ENCODE peak calls at places on chromosome 12, in five cellular contexts. R is lung, C is SK-N-SH, E is suprapubic skin, I is GM23338. W is an unnamed sample.

GRCh38 chr12:58503731-58504520 is 416.4 kb downstream of the LRIG3 start:
- DNase-seq in C (no peak), I (no peak), E (no peak), R (no peak), W (no peak)

GRCh38 chr12:13368971-13369370 is 172.4 kb downstream of the EMP1 start:
- DNase-seq in C (no peak), E (no peak), I (no peak), R (no peak), W (peak; percentile 82)

GRCh38 chr12:122459211-122459610 is 36.7 kb upstream of the CLIP1 start:
- DNase-seq in E (peak; percentile 6), I (no peak), R (no peak), C (no peak), W (no peak)

GRCh38 chr12:85664429-85664828 is 171.8 kb downstream of the RASSF9 start:
- DNase-seq in C (no peak), I (no peak), E (no peak), R (no peak), W (no peak)

GRCh38 chr12:130031571-130032189 is 127.9 kb upstream of the TMEM132D start:
- DNase-seq in R (peak; percentile 43), C (peak; percentile 82), E (no peak), I (peak; percentile 81), W (peak; percentile 84)

GRCh38 chr12:10363922-10364838 is 25.7 kb downstream of the KLRK1 start:
- DNase-seq in C (no peak), R (no peak), I (no peak), E (no peak), W (no peak)

GRCh38 chr12:62799126-62799736 is 135.7 kb downstream of the PPM1H start:
- DNase-seq in R (peak; percentile 62), E (no peak), C (peak; percentile 81), I (peak; percentile 97), W (peak; percentile 73)

GRCh38 chr12:4267904-4268548 is 5.5 kb upstream of the CCND2 start:
- DNase-seq in C (no peak), R (no peak), E (no peak), I (no peak), W (no peak)

GRCh38 chr12:6632026-6632978 is 3.5 kb downstream of the LPAR5 start:
- DNase-seq in I (no peak), C (peak; percentile 43), R (no peak), E (no peak), W (peak; percentile 30)

GRCh38 chr12:89236748-89237428 is 115.4 kb downstream of the DUSP6 start:
- DNase-seq in E (no peak), I (no peak), C (no peak), R (no peak), W (no peak)

GRCh38 chr12:24679135-24679534 is 269.8 kb downstream of the BCAT1 start:
- DNase-seq in E (no peak), C (no peak), R (no peak), I (no peak), W (no peak)

GRCh38 chr12:93466625-93467350 is 526 bp upstream of the MRPL42 start:
- DNase-seq in E (no peak), C (no peak), R (no peak), I (no peak), W (no peak)

GRCh38 chr12:77720258-77720657 is 110.4 kb upstream of the NAV3 start:
- DNase-seq in E (no peak), R (no peak), I (peak; percentile 24), C (no peak), W (no peak)

GRCh38 chr12:45713108-45713507 is 16.4 kb upstream of the ARID2 start:
- DNase-seq in C (no peak), R (no peak), I (no peak), E (no peak), W (no peak)

GRCh38 chr12:69423037-69423905 is 46.9 kb upstream of the FRS2 start:
- DNase-seq in I (no peak), E (no peak), R (no peak), C (no peak), W (no peak)

GRCh38 chr12:27826076-27826475 is 46.0 kb upstream of the MANSC4 start:
- DNase-seq in R (no peak), E (no peak), C (no peak), I (no peak), W (no peak)

GRCh38 chr12:106112094-106112822 is 26.5 kb downstream of the NUAK1 start:
- DNase-seq in E (no peak), R (no peak), C (peak; percentile 34), I (no peak), W (no peak)

GRCh38 chr12:53222170-53223005 is 9.6 kb downstream of the RARG start:
- DNase-seq in C (peak; percentile 80), I (peak; percentile 32), E (no peak), R (no peak), W (no peak)

GRCh38 chr12:131860472-131861260 is 32.5 kb downstream of the MMP17 start:
- DNase-seq in E (no peak), C (peak; percentile 69), I (peak; percentile 81), R (peak; percentile 57), W (no peak)

GRCh38 chr12:127108360-127109215 is 1158.4 kb upstream of the TMEM132C start:
- DNase-seq in I (peak; percentile 59), C (peak; percentile 62), E (peak; percentile 81), R (peak; percentile 54), W (peak; percentile 62)

GRCh38 chr12:42129595-42130204 is 15.0 kb downstream of the GXYLT1 start:
- DNase-seq in C (peak; percentile 54), E (no peak), I (peak; percentile 79), R (no peak), W (peak; percentile 50)

GRCh38 chr12:30990316-30990715 is 63.8 kb downstream of the TSPAN11 start:
- DNase-seq in R (no peak), I (no peak), E (no peak), C (no peak), W (peak; percentile 83)

GRCh38 chr12:55966408-55967281 is at the start of gene CDK2:
- DNase-seq in C (peak; percentile 95), E (peak; percentile 99), R (peak; percentile 92), I (peak; percentile 98), W (peak; percentile 91)

GRCh38 chr12:58847876-58848600 is 72.3 kb downstream of the LRIG3 start:
- DNase-seq in C (no peak), E (no peak), I (no peak), R (no peak), W (no peak)

GRCh38 chr12:26193539-26193938 is 1.8 kb upstream of the SSPN start:
- DNase-seq in E (no peak), C (no peak), R (no peak), I (no peak), W (no peak)

GRCh38 chr12:23803547-23803946 is 145.9 kb downstream of the SOX5 start:
- DNase-seq in I (no peak), R (no peak), E (no peak), C (no peak), W (no peak)

GRCh38 chr12:67426067-67426466 is 156.9 kb downstream of the CAND1 start:
- DNase-seq in R (no peak), C (no peak), I (no peak), E (no peak), W (no peak)

GRCh38 chr12:70535896-70536374 is 101.3 kb downstream of the PTPRB start:
- DNase-seq in C (no peak), R (no peak), E (no peak), I (no peak), W (no peak)

GRCh38 chr12:58922849-58923248 is 2.5 kb upstream of the LRIG3 start:
- DNase-seq in I (no peak), C (no peak), R (no peak), E (no peak), W (no peak)

GRCh38 chr12:30197392-30198047 is 413.8 kb upstream of the TMTC1 start:
- DNase-seq in C (no peak), I (no peak), R (no peak), E (no peak), W (no peak)

GRCh38 chr12:57793920-57794319 is 11.3 kb downstream of the TSFM start:
- DNase-seq in C (no peak), R (no peak), E (no peak), I (no peak), W (no peak)

GRCh38 chr12:51891843-51892242 is 3.9 kb downstream of the ANKRD33 start:
- DNase-seq in R (no peak), I (no peak), E (no peak), C (no peak), W (no peak)
- TF ChIP-seq CTCF in R (peak; percentile 9), I (peak; percentile 64), E (peak; percentile 30), C (peak; percentile 61), W (no peak)

GRCh38 chr12:104172564-104172935 is 34.5 kb upstream of the NFYB start:
- DNase-seq in E (no peak), R (peak; percentile 22), I (no peak), C (no peak), W (peak; percentile 60)

GRCh38 chr12:104171785-104172563 is 34.0 kb upstream of the NFYB start:
- DNase-seq in C (peak; percentile 59), E (no peak), R (peak; percentile 29), I (peak; percentile 65), W (no peak)

GRCh38 chr12:104177336-104177662 is 38.3 kb upstream of the TXNRD1 start:
- DNase-seq in E (no peak), I (no peak), C (no peak), R (no peak), W (no peak)

GRCh38 chr12:104177663-104178501 is 37.7 kb upstream of the TXNRD1 start:
- DNase-seq in I (no peak), E (peak; percentile 83), R (peak; percentile 58), C (peak; percentile 27), W (no peak)

GRCh38 chr12:104175726-104176247 is 37.8 kb upstream of the NFYB start:
- DNase-seq in I (no peak), R (peak; percentile 22), E (no peak), C (no peak), W (no peak)
- H3K4me3 ChIP-seq in I (no peak overlapping the region), R (no peak overlapping the region), E (no peak overlapping the region), C (no peak overlapping the region), W (no peak overlapping the region)

GRCh38 chr12:124273630-124274029 is 21.3 kb upstream of the RFLNA start:
- DNase-seq in C (peak; percentile 59), R (no peak), I (peak; percentile 77), E (no peak), W (peak; percentile 90)
- TF ChIP-seq CTCF in C (peak; percentile 25), R (no peak), I (peak; percentile 35), E (no peak), W (peak; percentile 73)

GRCh38 chr12:40581889-40582288 is 110.3 kb upstream of the CNTN1 start:
- DNase-seq in I (no peak), R (no peak), E (no peak), C (no peak), W (no peak)

GRCh38 chr12:40586823-40587222 is 105.4 kb upstream of the CNTN1 start:
- DNase-seq in R (no peak), E (no peak), C (no peak), I (no peak), W (no peak)

GRCh38 chr12:40580346-40580745 is 111.9 kb upstream of the CNTN1 start:
- DNase-seq in I (no peak), R (no peak), E (no peak), C (no peak), W (no peak)

GRCh38 chr12:40584763-40585162 is 107.5 kb upstream of the CNTN1 start:
- DNase-seq in E (no peak), I (no peak), R (no peak), C (no peak), W (no peak)

DNA sequence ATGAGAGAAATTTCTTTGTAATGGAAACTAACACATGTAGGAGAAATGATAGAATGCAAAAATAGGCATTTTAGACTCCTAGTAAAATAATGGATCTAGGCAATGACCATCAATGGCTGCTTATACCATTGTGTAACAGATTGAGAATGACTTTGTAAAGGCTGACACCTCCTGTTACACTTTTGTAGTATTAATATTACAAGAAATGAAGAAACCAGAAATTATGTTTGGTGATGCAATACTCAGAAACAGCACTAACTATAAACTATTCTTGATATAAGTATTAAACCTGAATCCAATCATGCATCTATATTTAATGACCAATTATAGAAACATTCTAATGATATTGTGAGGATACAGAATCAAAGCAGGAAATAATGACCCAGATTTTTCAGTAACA is 108.5 kb upstream of the CNTN1 start:
- DNase-seq in R (no peak), E (no peak), I (no peak), C (no peak), W (no peak)
- H3K4me3 ChIP-seq in R (no peak overlapping the region), E (no peak overlapping the region), I (no peak overlapping the region), C (no peak overlapping the region), W (no peak overlapping the region)